ENCODE peak calls at places on chromosomes 5 and 9, in eight cellular contexts. One of them, this sample, is unnamed.
A peak's percentile ranks its signal among the peaks of the same experiment; 100 is the strongest.

GRCh38 chr9:112252194-112252593 is 77.1 kb upstream of the SUSD1 start:
- DNase-seq in kidney epithelial cell: no peak
- DNase-seq in epithelial cell of proximal tubule: no peak
- DNase-seq in fibroblast of pulmonary artery: no peak
- DNase-seq in left ventricle myocardium inferior: no peak
- DNase-seq in AG10803: no peak
- DNase-seq in sigmoid colon: no peak
- DNase-seq in H7: no peak
- DNase-seq in this sample: no peak

GRCh38 chr5:168706655-168707069 is 127.5 kb upstream of the PANK3 start:
- DNase-seq in left ventricle myocardium inferior: no peak
- DNase-seq in epithelial cell of proximal tubule: no peak
- DNase-seq in H7: peak; percentile 78
- DNase-seq in kidney epithelial cell: no peak
- DNase-seq in sigmoid colon: no peak
- DNase-seq in AG10803: peak; percentile 19
- DNase-seq in fibroblast of pulmonary artery: peak; percentile 56
- DNase-seq in this sample: no peak

GRCh38 chr9:110850401-110851135 is 182.0 kb downstream of the MUSK start:
- DNase-seq in H7: no peak
- DNase-seq in left ventricle myocardium inferior: no peak
- DNase-seq in sigmoid colon: no peak
- DNase-seq in epithelial cell of proximal tubule: no peak
- DNase-seq in AG10803: no peak
- DNase-seq in fibroblast of pulmonary artery: no peak
- DNase-seq in kidney epithelial cell: no peak
- DNase-seq in this sample: no peak

GRCh38 chr9:88791105-88791805 is 200.0 kb upstream of the S1PR3 start:
- DNase-seq in fibroblast of pulmonary artery: peak; percentile 88
- DNase-seq in left ventricle myocardium inferior: no peak
- DNase-seq in epithelial cell of proximal tubule: no peak
- DNase-seq in H7: no peak
- DNase-seq in AG10803: peak; percentile 92
- DNase-seq in kidney epithelial cell: no peak
- DNase-seq in sigmoid colon: no peak
- DNase-seq in this sample: no peak

GRCh38 chr5:134851307-134851923 is 5.6 kb downstream of the C5orf24 start:
- DNase-seq in fibroblast of pulmonary artery: peak; percentile 67
- DNase-seq in H7: peak; percentile 22
- DNase-seq in left ventricle myocardium inferior: no peak
- DNase-seq in kidney epithelial cell: no peak
- DNase-seq in AG10803: peak; percentile 64
- DNase-seq in sigmoid colon: no peak
- DNase-seq in epithelial cell of proximal tubule: no peak
- DNase-seq in this sample: no peak

GRCh38 chr9:109224751-109225150 is 57.7 kb upstream of the FRRS1L start:
- DNase-seq in epithelial cell of proximal tubule: no peak
- DNase-seq in kidney epithelial cell: no peak
- DNase-seq in fibroblast of pulmonary artery: no peak
- DNase-seq in H7: no peak
- DNase-seq in left ventricle myocardium inferior: no peak
- DNase-seq in AG10803: no peak
- DNase-seq in sigmoid colon: no peak
- DNase-seq in this sample: no peak

GRCh38 chr5:142979636-142980035 is 209.5 kb downstream of the ARHGAP26 start:
- DNase-seq in H7: peak; percentile 24
- DNase-seq in AG10803: no peak
- DNase-seq in sigmoid colon: no peak
- DNase-seq in epithelial cell of proximal tubule: no peak
- DNase-seq in kidney epithelial cell: no peak
- DNase-seq in left ventricle myocardium inferior: no peak
- DNase-seq in fibroblast of pulmonary artery: no peak
- DNase-seq in this sample: no peak

GRCh38 chr5:56323505-56323904 is 90.4 kb upstream of the ANKRD55 start:
- DNase-seq in fibroblast of pulmonary artery: peak; percentile 79
- DNase-seq in sigmoid colon: no peak
- DNase-seq in epithelial cell of proximal tubule: peak; percentile 70
- DNase-seq in left ventricle myocardium inferior: no peak
- DNase-seq in kidney epithelial cell: peak; percentile 68
- DNase-seq in AG10803: peak; percentile 65
- DNase-seq in H7: peak; percentile 43
- DNase-seq in this sample: no peak

GRCh38 chr9:124530216-124530615 is 23.0 kb upstream of the NR5A1 start:
- DNase-seq in AG10803: no peak
- DNase-seq in fibroblast of pulmonary artery: no peak
- DNase-seq in H7: no peak
- DNase-seq in sigmoid colon: no peak
- DNase-seq in left ventricle myocardium inferior: no peak
- DNase-seq in kidney epithelial cell: no peak
- DNase-seq in epithelial cell of proximal tubule: no peak
- DNase-seq in this sample: no peak

GRCh38 chr9:3457171-3457570 is 68.6 kb downstream of the RFX3 start:
- DNase-seq in fibroblast of pulmonary artery: no peak
- DNase-seq in H7: no peak
- DNase-seq in epithelial cell of proximal tubule: no peak
- DNase-seq in kidney epithelial cell: no peak
- DNase-seq in AG10803: no peak
- DNase-seq in left ventricle myocardium inferior: no peak
- DNase-seq in sigmoid colon: no peak
- DNase-seq in this sample: no peak

GRCh38 chr9:18043978-18044377 is 430.0 kb upstream of the ADAMTSL1 start:
- DNase-seq in left ventricle myocardium inferior: no peak
- DNase-seq in sigmoid colon: no peak
- DNase-seq in epithelial cell of proximal tubule: no peak
- DNase-seq in fibroblast of pulmonary artery: no peak
- DNase-seq in AG10803: no peak
- DNase-seq in kidney epithelial cell: no peak
- DNase-seq in H7: no peak
- DNase-seq in this sample: no peak

GRCh38 chr5:132055808-132056609 is 4.4 kb upstream of the IL3 start:
- DNase-seq in AG10803: no peak
- DNase-seq in sigmoid colon: peak; percentile 61
- DNase-seq in H7: peak; percentile 16
- DNase-seq in fibroblast of pulmonary artery: no peak
- DNase-seq in left ventricle myocardium inferior: peak; percentile 10
- DNase-seq in kidney epithelial cell: no peak
- DNase-seq in epithelial cell of proximal tubule: no peak
- DNase-seq in this sample: no peak

GRCh38 chr9:97769208-97769607 is 72.1 kb upstream of the XPA start:
- DNase-seq in kidney epithelial cell: no peak
- DNase-seq in sigmoid colon: no peak
- DNase-seq in H7: no peak
- DNase-seq in epithelial cell of proximal tubule: no peak
- DNase-seq in fibroblast of pulmonary artery: no peak
- DNase-seq in AG10803: no peak
- DNase-seq in left ventricle myocardium inferior: no peak
- DNase-seq in this sample: no peak

GRCh38 chr5:41763096-41763495 is 107.1 kb downstream of the OXCT1 start:
- DNase-seq in kidney epithelial cell: peak; percentile 26
- DNase-seq in left ventricle myocardium inferior: no peak
- DNase-seq in fibroblast of pulmonary artery: peak; percentile 70
- DNase-seq in H7: no peak
- DNase-seq in AG10803: peak; percentile 78
- DNase-seq in epithelial cell of proximal tubule: no peak
- DNase-seq in sigmoid colon: no peak
- DNase-seq in this sample: no peak

GRCh38 chr5:67538343-67538670 is 341.7 kb upstream of the CD180 start:
- DNase-seq in AG10803: no peak
- DNase-seq in kidney epithelial cell: no peak
- DNase-seq in epithelial cell of proximal tubule: no peak
- DNase-seq in sigmoid colon: peak; percentile 67
- DNase-seq in left ventricle myocardium inferior: no peak
- DNase-seq in fibroblast of pulmonary artery: no peak
- DNase-seq in H7: no peak
- DNase-seq in this sample: no peak

GRCh38 chr5:85484982-85485574 is 1100.4 kb upstream of the EDIL3 start:
- DNase-seq in epithelial cell of proximal tubule: no peak
- DNase-seq in fibroblast of pulmonary artery: no peak
- DNase-seq in kidney epithelial cell: no peak
- DNase-seq in AG10803: no peak
- DNase-seq in sigmoid colon: no peak
- DNase-seq in left ventricle myocardium inferior: no peak
- DNase-seq in H7: no peak
- DNase-seq in this sample: no peak

GRCh38 chr5:97541864-97542263 is 358.8 kb upstream of the RIOK2 start:
- DNase-seq in fibroblast of pulmonary artery: no peak
- DNase-seq in left ventricle myocardium inferior: no peak
- DNase-seq in epithelial cell of proximal tubule: no peak
- DNase-seq in sigmoid colon: no peak
- DNase-seq in H7: no peak
- DNase-seq in AG10803: no peak
- DNase-seq in kidney epithelial cell: no peak
- DNase-seq in this sample: no peak

GRCh38 chr5:1380011-1380817 is 35.3 kb upstream of the CLPTM1L start:
- DNase-seq in fibroblast of pulmonary artery: peak; percentile 56
- DNase-seq in left ventricle myocardium inferior: peak; percentile 38
- DNase-seq in epithelial cell of proximal tubule: no peak
- DNase-seq in kidney epithelial cell: no peak
- DNase-seq in AG10803: peak; percentile 42
- DNase-seq in sigmoid colon: no peak
- DNase-seq in H7: peak; percentile 89
- DNase-seq in this sample: peak; percentile 94

GRCh38 chr5:169100735-169101075 is 200.2 kb downstream of the SLIT3 start:
- DNase-seq in left ventricle myocardium inferior: no peak
- DNase-seq in fibroblast of pulmonary artery: no peak
- DNase-seq in kidney epithelial cell: no peak
- DNase-seq in epithelial cell of proximal tubule: no peak
- DNase-seq in AG10803: peak; percentile 81
- DNase-seq in H7: peak; percentile 44
- DNase-seq in sigmoid colon: no peak
- DNase-seq in this sample: no peak

GRCh38 chr5:135360278-135361274 is 38.5 kb downstream of the MACROH2A1 start:
- DNase-seq in H7: no peak
- DNase-seq in AG10803: no peak
- DNase-seq in kidney epithelial cell: no peak
- DNase-seq in left ventricle myocardium inferior: no peak
- DNase-seq in fibroblast of pulmonary artery: no peak
- DNase-seq in sigmoid colon: no peak
- DNase-seq in epithelial cell of proximal tubule: no peak
- DNase-seq in this sample: no peak

GRCh38 chr5:132003170-132003744 is 8.2 kb downstream of the ACSL6 start:
- DNase-seq in H7: peak; percentile 84
- DNase-seq in fibroblast of pulmonary artery: peak; percentile 20
- DNase-seq in left ventricle myocardium inferior: peak; percentile 41
- DNase-seq in epithelial cell of proximal tubule: no peak
- DNase-seq in kidney epithelial cell: no peak
- DNase-seq in sigmoid colon: no peak
- DNase-seq in AG10803: peak; percentile 3
- DNase-seq in this sample: no peak

GRCh38 chr5:177390363-177391300 is 6.4 kb downstream of the SLC34A1 start:
- DNase-seq in fibroblast of pulmonary artery: peak; percentile 86
- DNase-seq in H7: peak; percentile 97
- DNase-seq in kidney epithelial cell: no peak
- DNase-seq in left ventricle myocardium inferior: peak; percentile 72
- DNase-seq in AG10803: peak; percentile 66
- DNase-seq in epithelial cell of proximal tubule: no peak
- DNase-seq in sigmoid colon: peak; percentile 89
- DNase-seq in this sample: no peak

GRCh38 chr5:126514159-126515141 is 80.6 kb downstream of the ALDH7A1 start:
- DNase-seq in epithelial cell of proximal tubule: no peak
- DNase-seq in H7: no peak
- DNase-seq in AG10803: no peak
- DNase-seq in fibroblast of pulmonary artery: peak; percentile 58
- DNase-seq in kidney epithelial cell: no peak
- DNase-seq in sigmoid colon: no peak
- DNase-seq in left ventricle myocardium inferior: no peak
- DNase-seq in this sample: no peak

GRCh38 chr5:139566611-139567010 is 5.5 kb downstream of the UBE2D2 start:
- DNase-seq in kidney epithelial cell: no peak
- DNase-seq in fibroblast of pulmonary artery: peak; percentile 38
- DNase-seq in AG10803: peak; percentile 72
- DNase-seq in epithelial cell of proximal tubule: no peak
- DNase-seq in H7: no peak
- DNase-seq in left ventricle myocardium inferior: no peak
- DNase-seq in sigmoid colon: no peak
- DNase-seq in this sample: no peak
- H3K4me3 ChIP-seq in kidney epithelial cell: no peak overlapping the region
- H3K4me3 ChIP-seq in fibroblast of pulmonary artery: no peak overlapping the region
- H3K4me3 ChIP-seq in AG10803: no peak overlapping the region
- H3K4me3 ChIP-seq in epithelial cell of proximal tubule: no peak overlapping the region
- H3K4me3 ChIP-seq in H7: no peak overlapping the region
- H3K4me3 ChIP-seq in left ventricle myocardium inferior: no peak overlapping the region
- H3K4me3 ChIP-seq in sigmoid colon: no peak overlapping the region
- H3K4me3 ChIP-seq in this sample: no peak overlapping the region

DNA sequence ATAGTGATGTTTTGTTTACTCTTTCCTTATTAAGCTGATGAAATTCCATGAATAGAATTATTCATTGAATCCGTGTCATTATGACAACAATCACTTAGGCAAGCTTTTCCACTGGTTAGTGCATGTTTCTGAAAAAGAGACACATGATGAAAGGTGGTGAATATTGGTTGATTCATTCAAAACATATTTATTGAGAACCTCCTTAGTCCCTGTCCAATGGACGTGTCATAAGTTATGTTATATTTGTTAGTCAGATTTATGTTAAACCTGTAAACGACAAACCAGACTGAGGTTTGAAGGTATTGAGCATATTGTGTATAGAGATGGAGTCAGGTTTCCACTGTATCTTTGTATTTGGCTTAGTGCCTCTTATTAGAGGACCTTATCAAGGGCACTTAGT is 1888.9 kb upstream of the CDH6 start:
- DNase-seq in kidney epithelial cell: no peak
- DNase-seq in AG10803: no peak
- DNase-seq in epithelial cell of proximal tubule: no peak
- DNase-seq in H7: no peak
- DNase-seq in left ventricle myocardium inferior: no peak
- DNase-seq in fibroblast of pulmonary artery: no peak
- DNase-seq in sigmoid colon: no peak
- DNase-seq in this sample: no peak
- H3K4me3 ChIP-seq in kidney epithelial cell: no peak overlapping the region
- H3K4me3 ChIP-seq in AG10803: no peak overlapping the region
- H3K4me3 ChIP-seq in epithelial cell of proximal tubule: no peak overlapping the region
- H3K4me3 ChIP-seq in H7: no peak overlapping the region
- H3K4me3 ChIP-seq in left ventricle myocardium inferior: no peak overlapping the region
- H3K4me3 ChIP-seq in fibroblast of pulmonary artery: no peak overlapping the region
- H3K4me3 ChIP-seq in sigmoid colon: no peak overlapping the region
- H3K4me3 ChIP-seq in this sample: no peak overlapping the region

GRCh38 chr9:135154050-135154570 is 66.6 kb downstream of the OLFM1 start:
- DNase-seq in AG10803: no peak
- DNase-seq in H7: no peak
- DNase-seq in left ventricle myocardium inferior: no peak
- DNase-seq in fibroblast of pulmonary artery: no peak
- DNase-seq in sigmoid colon: no peak
- DNase-seq in kidney epithelial cell: no peak
- DNase-seq in epithelial cell of proximal tubule: no peak
- DNase-seq in this sample: no peak
- H3K4me3 ChIP-seq in AG10803: no peak overlapping the region
- H3K4me3 ChIP-seq in H7: no peak overlapping the region
- H3K4me3 ChIP-seq in left ventricle myocardium inferior: no peak overlapping the region
- H3K4me3 ChIP-seq in fibroblast of pulmonary artery: no peak overlapping the region
- H3K4me3 ChIP-seq in sigmoid colon: no peak overlapping the region
- H3K4me3 ChIP-seq in kidney epithelial cell: no peak overlapping the region
- H3K4me3 ChIP-seq in epithelial cell of proximal tubule: no peak overlapping the region
- H3K4me3 ChIP-seq in this sample: no peak overlapping the region

DNA sequence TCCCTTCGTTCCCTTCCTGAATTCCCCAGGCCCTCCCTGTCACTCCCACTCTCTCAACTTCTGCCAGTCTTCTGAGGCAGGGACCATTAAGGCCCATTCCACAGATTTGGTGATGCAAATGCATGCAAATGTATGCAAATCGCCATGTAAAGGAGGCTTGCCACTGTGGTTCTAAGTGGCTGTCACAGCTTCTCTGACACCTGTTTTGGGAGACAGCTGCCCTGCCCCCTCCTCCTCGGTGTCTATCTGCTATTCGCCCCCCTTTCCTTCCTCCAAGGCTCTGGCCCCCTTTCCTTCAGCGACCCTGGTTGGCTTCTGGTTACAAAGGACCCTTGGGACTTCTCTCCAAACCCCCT is 10.5 kb upstream of the ARAP3 start:
- DNase-seq in epithelial cell of proximal tubule: no peak
- DNase-seq in AG10803: no peak
- DNase-seq in H7: no peak
- DNase-seq in sigmoid colon: no peak
- DNase-seq in left ventricle myocardium inferior: no peak
- DNase-seq in kidney epithelial cell: no peak
- DNase-seq in fibroblast of pulmonary artery: no peak
- DNase-seq in this sample: no peak
- H3K4me3 ChIP-seq in epithelial cell of proximal tubule: peak overlapping the region; percentile 47
- H3K4me3 ChIP-seq in AG10803: peak overlapping the region; percentile 56
- H3K4me3 ChIP-seq in H7: peak overlapping the region; percentile 36
- H3K4me3 ChIP-seq in sigmoid colon: no peak overlapping the region
- H3K4me3 ChIP-seq in left ventricle myocardium inferior: peak overlapping the region; percentile 53
- H3K4me3 ChIP-seq in kidney epithelial cell: no peak overlapping the region
- H3K4me3 ChIP-seq in fibroblast of pulmonary artery: peak overlapping the region; percentile 55
- H3K4me3 ChIP-seq in this sample: peak overlapping the region; percentile 35

This sample was measured in upper lobe of left lung.